ENCODE peak calls at places on chromosome 16, in five cellular contexts. Q is posterior vena cava; K is nucleus accumbens; D is neural crest cell; I is CD4-positive, CD25-positive, alpha-beta regulatory T cell. P is an unnamed sample.
A peak's percentile ranks its signal among the peaks of the same experiment; 100 is the strongest.

GRCh38 chr16:86142801-86143236 is 243.9 kb downstream of the IRF8 start:
- DNase-seq in I (no peak), Q (no peak), D (no peak), K (no peak), P (peak; percentile 13)

GRCh38 chr16:12092347-12092882 is 115.9 kb downstream of the SNX29 start:
- DNase-seq in K (no peak), I (no peak), D (no peak), Q (peak; percentile 12), P (peak; percentile 97)

GRCh38 chr16:55476625-55477533 is 2.1 kb upstream of the MMP2 start:
- DNase-seq in K (no peak), D (no peak), I (no peak), Q (no peak), P (no peak)

GRCh38 chr16:71576971-71577370 is at the start of gene TAT:
- DNase-seq in K (no peak), D (no peak), I (no peak), Q (no peak), P (no peak)

GRCh38 chr16:11665071-11665491 is 3.2 kb upstream of the SNN start:
- DNase-seq in K (no peak), D (no peak), I (peak; percentile 75), Q (no peak), P (no peak)

GRCh38 chr16:69150146-69150865 is 17.9 kb downstream of the UTP4 start:
- DNase-seq in I (peak; percentile 76), D (peak; percentile 53), K (peak; percentile 3), Q (no peak), P (peak; percentile 81)

GRCh38 chr16:28280881-28281836 is 11.2 kb upstream of the SBK1 start:
- DNase-seq in Q (no peak), I (peak; percentile 24), K (no peak), D (no peak), P (no peak)

GRCh38 chr16:69407702-69408323 is 16.6 kb upstream of the CYB5B start:
- DNase-seq in D (no peak), Q (no peak), I (no peak), K (no peak), P (no peak)

GRCh38 chr16:88338111-88338510 is 44.6 kb upstream of the ZNF469 start:
- DNase-seq in Q (no peak), I (no peak), K (no peak), D (no peak), P (no peak)

GRCh38 chr16:86531193-86531550 is 20.8 kb downstream of the FOXF1 start:
- DNase-seq in K (peak; percentile 77), Q (peak; percentile 90), I (no peak), D (no peak), P (no peak)

P was measured in astrocyte of the cerebellum.